ENCODE peak calls at places on chromosomes 4 and X, in ten cellular contexts. V is tibial nerve, N is breast epithelium, X is left ventricle myocardium inferior, I is dorsolateral prefrontal cortex, L is epithelial cell of esophagus, O is lung, J is foreskin fibroblast, D is nephron progenitor cell, K is cardiac fibroblast. Z is an unnamed sample.

GRCh38 chrX:642436-643210 is 12.0 kb downstream of the SHOX start:
- DNase-seq in V (no peak), O (no peak), K (no peak), I (no peak), J (no peak), L (no peak), D (no peak), N (no peak), X (no peak), Z (no peak)

GRCh38 chr4:185383451-185383850 is 12.3 kb downstream of the LRP2BP start:
- DNase-seq in N (peak), X (no peak), V (no peak), L (peak), J (no peak), K (no peak), O (peak), D (no peak), I (no peak), Z (no peak)

GRCh38 chr4:152115794-152116193 is 355.0 kb upstream of the GATB start:
- DNase-seq in L (no peak), N (no peak), I (no peak), J (no peak), K (no peak), V (no peak), X (no peak), O (no peak), D (no peak), Z (no peak)

GRCh38 chrX:125203737-125204578 is 115.7 kb upstream of the TEX13C start:
- DNase-seq in X (peak), I (peak), J (no peak), L (peak), K (no peak), V (no peak), O (no peak), D (peak), N (no peak), Z (no peak)

GRCh38 chr4:73518340-73518739 is 36.8 kb downstream of the AFM start:
- DNase-seq in I (no peak), V (no peak), X (no peak), L (no peak), K (no peak), O (no peak), N (no peak), D (no peak), J (no peak), Z (no peak)

GRCh38 chr4:7686166-7686870 is 251.6 kb upstream of the PSAPL1 start:
- DNase-seq in V (no peak), N (no peak), X (no peak), L (no peak), O (no peak), J (no peak), I (peak), D (no peak), K (no peak), Z (no peak)

GRCh38 chrX:43474321-43474720 is 181.8 kb upstream of the MAOA start:
- DNase-seq in J (no peak), D (no peak), K (no peak), L (peak), I (no peak), X (no peak), N (no peak), O (no peak), V (no peak), Z (peak)

GRCh38 chr4:62292911-62293310 is 1092.8 kb downstream of the ADGRL3 start:
- DNase-seq in D (no peak), L (no peak), J (no peak), V (no peak), X (no peak), I (no peak), O (no peak), K (no peak), N (no peak), Z (no peak)

GRCh38 chrX:77785400-77785745 is 643 bp downstream of the ATRX start:
- DNase-seq in L (peak), O (no peak), I (peak), D (peak), V (no peak), J (peak), X (no peak), N (no peak), K (peak), Z (peak)

GRCh38 chr4:42768125-42768748 is 111.3 kb upstream of the ATP8A1 start:
- DNase-seq in X (no peak), D (no peak), V (no peak), L (no peak), N (no peak), I (no peak), K (no peak), O (no peak), J (no peak), Z (no peak)

GRCh38 chrX:72045552-72046277 is 86.0 kb downstream of the RTL5 start:
- DNase-seq in J (no peak), O (no peak), K (no peak), V (no peak), N (no peak), D (no peak), X (no peak), L (peak), I (no peak), Z (peak)

GRCh38 chrX:31319586-31319985 is 247.7 kb upstream of the FTHL17 start:
- DNase-seq in X (no peak), D (no peak), N (no peak), K (no peak), V (no peak), J (no peak), O (no peak), L (no peak), I (no peak), Z (no peak)

GRCh38 chr4:11904117-11904535 is 475.4 kb upstream of the HS3ST1 start:
- DNase-seq in L (no peak), X (peak), J (peak), I (no peak), O (peak), V (peak), N (no peak), K (peak), D (no peak), Z (no peak)

GRCh38 chr4:94856030-94856429 is 98.3 kb downstream of the BMPR1B start:
- DNase-seq in I (no peak), N (no peak), J (no peak), K (no peak), V (no peak), O (no peak), L (no peak), D (no peak), X (no peak), Z (no peak)

GRCh38 chr4:95761441-95761840 is 78.5 kb upstream of the PDHA2 start:
- DNase-seq in V (no peak), J (peak), D (no peak), K (peak), I (no peak), O (no peak), L (peak), X (no peak), N (no peak), Z (peak)

GRCh38 chr4:30837131-30837539 is 117.0 kb downstream of the PCDH7 start:
- DNase-seq in D (peak), X (no peak), J (no peak), O (no peak), K (peak), L (peak), V (no peak), N (no peak), I (no peak), Z (peak)

GRCh38 chr4:144655491-144655890 is 9.5 kb downstream of the HHIP start:
- DNase-seq in O (no peak), V (no peak), D (no peak), J (peak), X (no peak), K (no peak), N (no peak), I (no peak), L (no peak), Z (no peak)

GRCh38 chr4:833156-833555 is 7.2 kb upstream of the CPLX1 start:
- DNase-seq in V (no peak), J (no peak), K (no peak), N (no peak), L (no peak), X (no peak), O (no peak), D (no peak), I (no peak), Z (no peak)

GRCh38 chr4:67393699-67394281 is 151.5 kb downstream of the CENPC start:
- DNase-seq in O (no peak), N (no peak), K (peak), X (no peak), L (peak), J (peak), V (peak), D (peak), I (no peak), Z (peak)

GRCh38 chr4:40350627-40351227 is 15.6 kb downstream of the CHRNA9 start:
- DNase-seq in I (no peak), V (no peak), X (no peak), O (no peak), L (no peak), K (no peak), N (no peak), D (no peak), J (no peak), Z (no peak)

GRCh38 chrX:20225488-20225833 is 41.2 kb downstream of the RPS6KA3 start:
- DNase-seq in D (no peak), I (no peak), O (no peak), X (no peak), N (no peak), V (no peak), J (no peak), K (no peak), L (no peak), Z (no peak)

GRCh38 chr4:124429746-124430250 is 282.7 kb downstream of the ANKRD50 start:
- DNase-seq in N (no peak), X (no peak), K (no peak), V (no peak), L (no peak), D (no peak), I (no peak), O (no peak), J (no peak), Z (no peak)

GRCh38 chr4:56680266-56680665 is 830 bp downstream of the HOPX start:
- DNase-seq in L (no peak), O (peak), J (no peak), D (no peak), N (no peak), V (no peak), K (no peak), X (no peak), I (no peak), Z (no peak)

GRCh38 chrX:57573754-57574153 is 18.1 kb upstream of the ZXDB start:
- DNase-seq in I (no peak), X (no peak), N (no peak), O (no peak), K (peak), D (peak), V (no peak), L (peak), J (peak), Z (peak)

GRCh38 chr4:100736651-100737450 is 219.0 kb upstream of the EMCN start:
- DNase-seq in I (peak), X (no peak), V (peak), O (no peak), J (peak), N (no peak), K (peak), D (no peak), L (peak), Z (peak)

GRCh38 chr4:13481569-13481968 is 2.6 kb downstream of the RAB28 start:
- DNase-seq in J (peak), O (no peak), X (no peak), L (peak), K (peak), D (no peak), V (no peak), N (no peak), I (no peak), Z (peak)

GRCh38 chr4:185912779-185913178 is 100.8 kb upstream of the SORBS2 start:
- DNase-seq in X (no peak), N (no peak), J (peak), O (no peak), V (no peak), D (no peak), I (no peak), L (peak), K (no peak), Z (peak)

GRCh38 chrX:23931149-23931604 is 23.4 kb downstream of the CXorf58 start:
- DNase-seq in V (no peak), I (no peak), J (no peak), X (no peak), K (no peak), L (no peak), N (no peak), O (no peak), D (no peak), Z (no peak)

GRCh38 chr4:53863731-53864130 is 200.7 kb downstream of the CHIC2 start:
- DNase-seq in I (no peak), V (no peak), K (peak), O (no peak), N (no peak), X (peak), D (peak), J (peak), L (no peak), Z (no peak)

GRCh38 chr4:135244605-135245146 is 1043.1 kb upstream of the PABPC4L start:
- DNase-seq in D (no peak), N (no peak), L (no peak), V (no peak), O (no peak), X (no peak), J (no peak), I (no peak), K (no peak), Z (no peak)

GRCh38 chr4:8589831-8590545 is 2.6 kb upstream of the CPZ start:
- DNase-seq in I (no peak), J (peak), D (no peak), O (no peak), X (no peak), K (no peak), V (no peak), L (no peak), N (no peak), Z (no peak)

GRCh38 chr4:34318773-34319172 is 1925.5 kb downstream of the ARAP2 start:
- DNase-seq in I (no peak), X (no peak), J (peak), O (no peak), V (no peak), D (no peak), N (no peak), K (no peak), L (no peak), Z (no peak)

GRCh38 chr4:34328939-34329338 is 1915.4 kb downstream of the ARAP2 start:
- DNase-seq in N (no peak), V (no peak), J (no peak), L (no peak), X (no peak), O (no peak), I (no peak), D (no peak), K (no peak), Z (no peak)

DNA sequence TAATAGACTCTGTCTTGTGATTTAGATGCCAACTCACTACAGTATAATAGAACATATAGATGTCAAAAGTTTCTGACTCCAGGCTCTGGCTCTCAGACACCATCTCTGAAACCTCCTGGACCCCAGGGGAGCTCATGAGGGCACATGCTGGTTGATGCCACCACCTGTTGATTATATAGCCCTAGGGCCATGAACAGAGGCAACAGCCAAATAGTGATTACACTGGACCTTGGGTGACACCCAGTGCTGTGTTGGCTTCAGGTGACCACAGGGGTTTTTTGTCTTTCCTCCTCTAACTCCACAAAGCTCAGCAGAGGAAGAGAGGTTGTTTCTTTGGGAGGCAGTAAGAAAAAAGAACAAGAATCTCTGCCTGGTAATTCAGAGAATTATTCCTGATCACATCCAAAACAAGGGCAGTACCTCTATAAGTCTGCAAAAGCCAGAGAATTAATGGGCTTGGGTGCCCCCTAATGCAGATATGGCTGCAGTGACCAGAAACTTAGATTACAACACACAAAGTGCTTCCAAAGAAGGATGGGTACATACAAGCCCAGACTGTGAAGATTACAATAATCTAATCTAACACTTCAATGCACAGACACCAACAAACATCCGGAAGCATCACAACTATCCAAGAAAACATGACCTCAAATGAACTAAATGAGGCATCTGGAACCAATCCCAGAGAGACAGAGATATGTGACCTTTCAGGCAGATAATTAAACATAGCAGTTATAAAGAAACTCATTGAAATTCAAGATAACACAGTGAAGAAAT is 1920.6 kb downstream of the ARAP2 start:
- DNase-seq in K (peak), I (no peak), N (no peak), D (no peak), L (peak), V (no peak), X (no peak), J (peak), O (no peak), Z (no peak)
- TF ChIP-seq CTCF in K (peak), I (no peak), N (no peak), D (no peak), L (no peak), V (no peak), X (no peak), J (peak), O (no peak), Z (no peak)

GRCh38 chrX:139554367-139554766 is 23.8 kb downstream of the F9 start:
- DNase-seq in D (no peak), K (no peak), L (no peak), J (no peak), V (no peak), N (no peak), I (no peak), X (no peak), O (no peak), Z (no peak)

GRCh38 chrX:139563251-139563650 is 32.7 kb downstream of the F9 start:
- DNase-seq in N (no peak), L (no peak), J (no peak), D (no peak), O (no peak), K (no peak), X (no peak), I (no peak), V (no peak), Z (peak)

GRCh38 chrX:139560221-139560620 is 29.7 kb downstream of the F9 start:
- DNase-seq in X (no peak), V (no peak), D (no peak), L (no peak), O (no peak), I (no peak), N (no peak), K (peak), J (peak), Z (peak)

GRCh38 chrX:139554991-139555675 is 24.6 kb downstream of the F9 start:
- DNase-seq in V (no peak), X (no peak), L (no peak), J (no peak), K (no peak), I (no peak), O (no peak), D (no peak), N (no peak), Z (no peak)

GRCh38 chrX:139559383-139560042 is 29.0 kb downstream of the F9 start:
- DNase-seq in I (no peak), O (no peak), D (peak), J (peak), L (peak), X (no peak), V (peak), K (peak), N (no peak), Z (peak)
- TF ChIP-seq CTCF in I (no peak), O (peak), D (peak), J (peak), L (peak), X (peak), V (peak), K (peak), N (no peak), Z (peak)

DNA sequence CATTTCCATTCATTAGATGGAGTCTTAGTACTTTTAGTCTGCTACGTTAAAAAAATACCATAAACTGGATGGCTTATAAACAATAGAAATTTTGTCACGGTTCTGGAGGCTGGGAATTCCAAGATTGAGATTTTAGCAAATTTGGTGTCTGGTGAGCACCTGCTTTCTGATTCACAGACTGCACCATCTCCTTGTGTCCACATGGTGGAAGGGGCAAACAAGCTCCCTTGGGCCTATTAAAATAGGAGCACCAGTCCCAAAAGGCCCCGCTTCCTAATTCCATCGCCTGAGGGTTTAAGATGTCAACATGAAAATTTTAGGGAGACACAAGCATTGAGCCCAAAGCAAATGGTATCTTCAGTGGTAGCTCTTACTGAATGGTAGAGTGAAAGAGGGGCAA is 120.5 kb upstream of the MAP9 start:
- DNase-seq in X (no peak), D (no peak), J (no peak), L (no peak), K (no peak), N (no peak), O (no peak), V (no peak), I (no peak), Z (no peak)
- TF ChIP-seq CTCF in X (peak), D (no peak), J (no peak), L (peak), K (peak), N (no peak), O (no peak), V (no peak), I (no peak), Z (no peak)

GRCh38 chr4:188408244-188409067 is 269.2 kb downstream of the TRIML1 start:
- DNase-seq in L (peak), I (no peak), X (no peak), V (no peak), J (peak), N (no peak), O (no peak), K (peak), D (no peak), Z (no peak)

GRCh38 chr4:188400456-188400855 is 261.2 kb downstream of the TRIML1 start:
- DNase-seq in J (peak), V (no peak), N (no peak), L (peak), K (peak), O (no peak), I (no peak), D (no peak), X (no peak), Z (no peak)

GRCh38 chr4:188399834-188400233 is 260.6 kb downstream of the TRIML1 start:
- DNase-seq in D (no peak), N (no peak), O (no peak), V (no peak), L (peak), K (no peak), I (no peak), X (no peak), J (no peak), Z (no peak)

DNA sequence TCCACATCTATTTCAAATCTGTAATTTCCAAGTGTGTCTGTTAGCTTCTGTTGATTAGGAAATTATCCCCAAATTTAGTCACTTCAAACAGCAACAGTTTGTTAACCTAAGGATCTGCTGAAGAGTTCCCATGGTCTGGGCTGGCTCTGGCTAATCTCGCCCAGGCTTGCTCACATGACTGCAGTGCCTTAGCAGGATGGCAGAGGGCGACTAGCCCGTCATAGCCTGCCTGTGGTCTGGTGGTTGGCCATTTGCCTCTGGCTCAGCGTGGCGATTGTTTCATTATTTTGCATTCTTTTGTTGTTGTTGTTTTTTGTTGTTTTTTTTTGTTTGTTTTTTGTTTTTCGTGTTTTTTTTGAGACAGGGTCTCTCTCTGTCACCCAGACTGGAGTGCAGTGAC is 264.0 kb downstream of the TRIML1 start:
- DNase-seq in J (no peak), I (no peak), O (no peak), N (no peak), X (no peak), L (peak), D (no peak), K (no peak), V (no peak), Z (peak)
- TF ChIP-seq CTCF in J (no peak), I (no peak), O (no peak), N (no peak), X (no peak), L (peak), D (no peak), K (no peak), V (no peak), Z (no peak)

DNA sequence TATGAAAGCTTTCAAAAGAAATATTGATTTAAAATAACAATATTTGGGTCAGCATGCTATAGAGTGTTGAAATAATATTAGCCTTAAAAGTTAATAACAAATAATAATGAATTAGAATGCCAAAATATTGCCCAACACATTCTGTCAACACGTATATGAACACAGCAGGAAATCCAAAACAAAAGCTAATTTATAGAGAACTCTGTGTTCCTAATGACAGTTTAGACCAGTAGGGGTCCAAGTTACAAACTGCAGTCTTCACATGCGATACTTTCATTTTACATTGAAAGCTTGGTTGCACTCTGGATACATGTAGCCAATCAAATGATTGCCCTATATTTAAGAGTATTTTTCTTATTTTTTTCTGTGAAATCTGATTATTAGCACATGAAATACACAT is 274.4 kb downstream of the DCTD start:
- DNase-seq in I (no peak), V (no peak), K (peak), L (no peak), D (no peak), N (no peak), J (peak), X (no peak), O (no peak), Z (peak)
- TF ChIP-seq CTCF in I (no peak), V (no peak), K (peak), L (no peak), D (peak), N (no peak), J (peak), X (peak), O (no peak), Z (no peak)

Z was measured in MCF 10A.